ENCODE peak calls at places on chromosomes 13 and 19, in five cellular contexts. O, X, V, E and J are unnamed samples.

GRCh38 chr13:25494708-25495411 is 123.1 kb downstream of the ATP8A2 start:
- DNase-seq in O (no peak), X (no peak), V (no peak), E (no peak), J (no peak)

GRCh38 chr13:43303040-43303729 is 279.8 kb downstream of the DNAJC15 start:
- DNase-seq in O (peak; percentile 54), X (peak; percentile 82), V (no peak), E (peak; percentile 70), J (no peak)

GRCh38 chr13:84445776-84446175 is 563.5 kb upstream of the SLITRK1 start:
- DNase-seq in O (no peak), X (no peak), V (no peak), E (peak; percentile 71), J (no peak)

GRCh38 chr19:6668696-6669095 is 1.3 kb downstream of the TNFSF14 start:
- DNase-seq in O (no peak), X (no peak), V (no peak), E (no peak), J (no peak)

GRCh38 chr19:1239796-1240737 is 1.5 kb upstream of the ATP5F1D start:
- DNase-seq in O (peak; percentile 90), X (peak; percentile 94), V (no peak), E (peak; percentile 92), J (no peak)

GRCh38 chr19:41995959-41996797 is 2.1 kb upstream of the ATP1A3 start:
- DNase-seq in O (no peak), X (peak; percentile 98), V (no peak), E (no peak), J (no peak)

GRCh38 chr13:20363604-20364003 is 131.5 kb upstream of the GJB6 start:
- DNase-seq in O (no peak), X (no peak), V (no peak), E (no peak), J (no peak)

GRCh38 chr13:33483471-33483870 is 197.9 kb upstream of the STARD13 start:
- DNase-seq in O (no peak), X (no peak), V (no peak), E (peak; percentile 28), J (no peak)

GRCh38 chr13:51524846-51525566 is 59.3 kb upstream of the WDFY2 start:
- DNase-seq in O (no peak), X (no peak), V (no peak), E (peak; percentile 90), J (no peak)

GRCh38 chr19:4402171-4403004 is at the start of gene CHAF1A:
- DNase-seq in O (peak; percentile 99), X (peak; percentile 100), V (peak; percentile 92), E (peak; percentile 100), J (peak; percentile 97)

GRCh38 chr19:9132422-9132821 is 5.7 kb upstream of the OR7G3 start:
- DNase-seq in O (no peak), X (no peak), V (no peak), E (no peak), J (no peak)

GRCh38 chr13:20848944-20849343 is 53.6 kb downstream of the XPO4 start:
- DNase-seq in O (no peak), X (no peak), V (no peak), E (peak; percentile 31), J (no peak)

GRCh38 chr13:36357692-36358091 is 11.5 kb upstream of the SPART start:
- DNase-seq in O (peak; percentile 56), X (no peak), V (no peak), E (no peak), J (no peak)

GRCh38 chr19:15419413-15420025 is 731 bp upstream of the AKAP8L start:
- DNase-seq in O (no peak), X (no peak), V (no peak), E (no peak), J (no peak)

GRCh38 chr19:39413269-39413902 is 917 bp downstream of the PLEKHG2 start:
- DNase-seq in O (peak; percentile 83), X (peak; percentile 74), V (no peak), E (peak; percentile 60), J (no peak)

GRCh38 chr13:99617474-99618255 is 116.4 kb downstream of the TM9SF2 start:
- DNase-seq in O (no peak), X (peak; percentile 89), V (peak; percentile 18), E (peak; percentile 38), J (no peak)

GRCh38 chr19:30406220-30406944 is 34.2 kb downstream of the ZNF536 start:
- DNase-seq in O (peak; percentile 28), X (peak; percentile 56), V (no peak), E (no peak), J (no peak)

GRCh38 chr13:99546878-99547277 is 45.6 kb downstream of the TM9SF2 start:
- DNase-seq in O (no peak), X (no peak), V (no peak), E (no peak), J (no peak)

GRCh38 chr19:3186891-3187661 is 1.3 kb downstream of the NCLN start:
- DNase-seq in O (no peak), X (no peak), V (no peak), E (no peak), J (no peak)
- H3K4me3 ChIP-seq in O (peak overlapping the region; percentile 87), X (peak overlapping the region; percentile 62), V (peak overlapping the region; percentile 79), E (peak overlapping the region; percentile 94), J (peak overlapping the region; percentile 94)

GRCh38 chr19:2477141-2477710 is 1.3 kb downstream of the GADD45B start:
- DNase-seq in O (peak; percentile 57), X (no peak), V (no peak), E (peak; percentile 34), J (no peak)

GRCh38 chr19:2475018-2475701 is 767 bp upstream of the GADD45B start:
- DNase-seq in O (peak; percentile 62), X (peak; percentile 59), V (no peak), E (peak; percentile 48), J (no peak)

GRCh38 chr19:2474232-2475017 is 1.5 kb upstream of the GADD45B start:
- DNase-seq in O (peak; percentile 86), X (peak; percentile 95), V (no peak), E (peak; percentile 87), J (no peak)

GRCh38 chr19:2476451-2477140 is 669 bp downstream of the GADD45B start:
- DNase-seq in O (peak; percentile 49), X (peak; percentile 74), V (no peak), E (peak; percentile 74), J (no peak)

GRCh38 chr19:2475702-2476450 is at the start of gene GADD45B:
- DNase-seq in O (peak; percentile 98), X (peak; percentile 97), V (peak; percentile 94), E (peak; percentile 97), J (peak; percentile 82)
- TF ChIP-seq CTCF in O (no peak), X (no peak), V (no peak), E (no peak), J (no peak)

GRCh38 chr19:58571575-58571947 is 1.6 kb downstream of the MZF1 start:
- DNase-seq in O (no peak), X (no peak), V (no peak), E (no peak), J (no peak)
- H3K4me3 ChIP-seq in O (no peak overlapping the region), X (no peak overlapping the region), V (no peak overlapping the region), E (no peak overlapping the region), J (no peak overlapping the region)

GRCh38 chr13:65966991-65967451 is 1263.1 kb downstream of the PCDH9 start:
- DNase-seq in O (no peak), X (peak; percentile 88), V (no peak), E (peak; percentile 45), J (peak; percentile 16)
- TF ChIP-seq CTCF in O (peak; percentile 34), X (peak; percentile 70), V (peak; percentile 33), E (peak; percentile 42), J (peak; percentile 70)

GRCh38 chr19:33175886-33176669 is 18.1 kb upstream of the LRP3 start:
- DNase-seq in O (no peak), X (no peak), V (no peak), E (peak; percentile 30), J (no peak)

GRCh38 chr19:33177417-33177976 is 16.6 kb upstream of the LRP3 start:
- DNase-seq in O (no peak), X (peak; percentile 61), V (no peak), E (no peak), J (no peak)

GRCh38 chr19:33176670-33177416 is 17.3 kb upstream of the LRP3 start:
- DNase-seq in O (peak; percentile 95), X (peak; percentile 97), V (peak; percentile 98), E (peak; percentile 99), J (peak; percentile 78)

GRCh38 chr19:33174186-33174585 is 19.9 kb upstream of the LRP3 start:
- DNase-seq in O (no peak), X (no peak), V (no peak), E (no peak), J (no peak)

GRCh38 chr19:33175156-33175782 is 18.9 kb upstream of the LRP3 start:
- DNase-seq in O (no peak), X (no peak), V (no peak), E (no peak), J (no peak)
- H3K4me3 ChIP-seq in O (peak overlapping the region; percentile 89), X (peak overlapping the region; percentile 87), V (no peak overlapping the region), E (no peak overlapping the region), J (no peak overlapping the region)

DNA sequence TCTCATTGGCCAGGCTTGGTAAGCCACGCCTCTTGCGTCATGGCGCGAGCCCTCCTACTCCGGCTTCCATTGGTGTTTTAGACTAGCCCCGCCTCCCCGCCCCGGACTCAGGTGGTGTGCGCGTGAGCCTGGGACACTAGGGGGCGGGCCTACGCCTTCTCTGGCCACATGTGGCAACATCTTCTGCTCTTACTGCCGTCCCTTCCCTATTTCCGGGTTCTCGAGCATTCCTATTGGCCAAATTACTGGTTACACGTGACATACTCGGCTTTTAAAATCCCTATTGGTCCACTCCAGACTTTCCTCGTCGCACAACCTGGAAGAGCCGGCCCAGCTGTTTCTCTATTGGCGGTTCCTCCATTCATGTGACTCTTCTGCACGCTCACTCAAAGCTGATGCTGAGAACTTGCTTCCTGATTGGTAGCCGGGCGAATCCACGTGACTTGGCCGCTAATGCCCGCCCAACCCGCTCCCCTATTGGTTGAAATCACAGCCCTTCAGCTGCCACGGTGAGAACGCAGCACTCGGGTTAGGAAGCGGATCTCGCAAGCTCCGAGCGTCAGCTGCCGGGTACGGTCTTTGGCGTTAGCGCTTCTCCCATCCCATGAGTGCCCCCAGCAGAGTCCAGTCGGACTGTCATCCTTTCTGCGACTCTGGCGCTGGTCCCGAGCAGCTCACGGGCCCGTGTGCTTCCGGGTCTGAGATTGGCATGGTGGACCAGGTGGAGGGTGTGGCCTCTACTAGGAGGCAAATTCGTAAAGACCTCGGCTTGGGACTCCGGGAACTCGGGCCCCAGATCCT is at the start of gene BLOC1S3:
- DNase-seq in O (peak; percentile 100), X (peak; percentile 100), V (peak; percentile 99), E (peak; percentile 100), J (peak; percentile 100)
- TF ChIP-seq CTCF in O (peak; percentile 54), X (peak; percentile 58), V (no peak), E (peak; percentile 55), J (peak; percentile 26)

GRCh38 chr13:49323344-49323743 is 75.6 kb downstream of the CDADC1 start:
- DNase-seq in O (no peak), X (no peak), V (no peak), E (no peak), J (no peak)
- H3K4me3 ChIP-seq in O (no peak overlapping the region), X (no peak overlapping the region), V (no peak overlapping the region), E (no peak overlapping the region), J (no peak overlapping the region)

DNA sequence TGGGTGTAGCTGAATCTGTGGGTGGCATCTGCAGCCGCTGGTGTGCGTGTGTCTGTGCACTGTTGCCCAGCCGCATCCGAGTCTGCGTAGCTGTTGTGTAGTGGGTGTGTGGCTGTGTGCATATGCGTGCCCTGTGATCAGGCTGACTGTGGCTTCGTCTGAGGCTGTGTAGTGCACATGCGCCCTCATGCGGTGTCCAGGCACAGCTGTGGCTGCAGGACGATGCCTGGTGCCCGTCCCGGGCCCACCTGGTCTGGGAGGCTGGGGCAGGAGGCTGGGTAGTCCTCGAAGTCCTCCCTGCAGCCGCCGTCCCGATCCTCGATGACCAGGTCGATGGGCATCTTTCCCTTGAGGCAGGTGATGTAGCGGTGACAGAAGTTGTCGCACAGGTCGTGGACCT is 4.9 kb downstream of the MEIS3 start:
- DNase-seq in O (no peak), X (peak; percentile 74), V (no peak), E (no peak), J (no peak)
- TF ChIP-seq CTCF in O (no peak), X (peak; percentile 93), V (peak; percentile 75), E (no peak), J (peak; percentile 48)